ENCODE peak calls at places on chromosomes 6 and 20, in six cellular contexts. D is colonic mucosa, F is fibroblast of villous mesenchyme, T is bronchial epithelial cell, H is fibroblast of mammary gland, B is A549. K is an unnamed sample.

GRCh38 chr20:59151820-59152219 is 11.8 kb upstream of the ZNF831 start:
- DNase-seq in F (no peak), H (no peak), T (no peak), D (no peak), B (no peak), K (no peak)

GRCh38 chr20:46221271-46221670 is 87.0 kb downstream of the CDH22 start:
- DNase-seq in T (no peak), B (no peak), F (no peak), H (no peak), D (no peak), K (no peak)

GRCh38 chr20:59828478-59829414 is 104.7 kb downstream of the SYCP2 start:
- DNase-seq in F (no peak), H (no peak), B (no peak), T (no peak), D (peak), K (no peak)

GRCh38 chr6:122511193-122511924 is 39.8 kb upstream of the SERINC1 start:
- DNase-seq in F (no peak), H (no peak), B (no peak), T (no peak), D (no peak), K (no peak)

GRCh38 chr20:15446373-15446772 is 1109.0 kb upstream of the FLRT3 start:
- DNase-seq in H (no peak), T (peak), D (no peak), F (peak), B (no peak), K (no peak)

GRCh38 chr20:53074811-53075314 is 102.7 kb downstream of the TSHZ2 start:
- DNase-seq in F (peak), B (no peak), T (peak), D (no peak), H (peak), K (no peak)

GRCh38 chr6:40232698-40233097 is 298.4 kb upstream of the MOCS1 start:
- DNase-seq in F (no peak), H (no peak), D (no peak), T (no peak), B (no peak), K (no peak)

GRCh38 chr6:154380733-154381132 is 24.1 kb upstream of the IPCEF1 start:
- DNase-seq in B (no peak), F (no peak), T (no peak), D (no peak), H (no peak), K (no peak)

GRCh38 chr20:9392892-9393857 is 121.2 kb upstream of the LAMP5 start:
- DNase-seq in T (peak), B (peak), F (peak), H (peak), D (peak), K (no peak)

GRCh38 chr6:168007592-168008338 is 10.3 kb downstream of the KIF25 start:
- DNase-seq in B (peak), F (peak), D (no peak), T (peak), H (peak), K (peak)

GRCh38 chr20:20719411-20719810 is 7.0 kb upstream of the RALGAPA2 start:
- DNase-seq in H (no peak), T (peak), D (no peak), F (no peak), B (no peak), K (no peak)

GRCh38 chr20:20720158-20720557 is 7.7 kb upstream of the RALGAPA2 start:
- DNase-seq in T (no peak), B (no peak), D (no peak), F (no peak), H (no peak), K (no peak)

GRCh38 chr20:20721489-20721888 is 9.0 kb upstream of the RALGAPA2 start:
- DNase-seq in B (no peak), F (no peak), H (no peak), D (no peak), T (no peak), K (no peak)
- H3K4me3 ChIP-seq in B (no peak), F (no peak), H (no peak), D (no peak), T (no peak), K (no peak)

GRCh38 chr20:13794667-13795066 is 9.8 kb downstream of the NDUFAF5 start:
- DNase-seq in D (no peak), H (no peak), F (no peak), T (no peak), B (no peak), K (no peak)
- TF ChIP-seq CTCF in D (no peak), H (no peak), F (no peak), T (no peak), B (no peak), K (no peak)

DNA sequence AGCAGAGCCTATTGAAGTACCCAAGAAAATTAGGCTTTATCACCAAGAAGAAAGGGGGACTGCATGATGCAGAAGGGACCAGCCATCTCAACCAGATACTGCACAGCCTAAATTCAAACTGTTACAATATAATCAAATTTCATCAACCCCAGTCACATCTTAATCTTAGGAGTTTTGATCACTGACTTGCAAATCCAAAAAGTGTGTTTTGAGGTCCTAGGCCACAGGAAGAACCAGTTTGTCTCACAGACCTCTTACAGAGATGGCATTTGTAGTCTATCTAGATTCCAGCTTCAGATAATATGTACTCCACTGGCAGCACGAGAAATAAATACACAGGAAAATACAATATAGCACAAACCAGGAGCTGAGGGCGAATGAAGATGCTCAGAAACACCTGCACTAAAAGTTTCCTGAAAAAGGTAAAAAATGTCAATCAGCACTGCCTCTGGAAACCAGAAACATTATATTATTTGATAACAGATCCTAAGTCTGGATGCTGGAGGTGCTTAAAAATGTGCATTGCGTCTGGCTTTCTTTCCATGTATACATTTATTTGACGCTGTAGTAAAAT is 665 bp upstream of the BTN3A3 start:
- DNase-seq in F (no peak), T (no peak), D (no peak), H (no peak), B (no peak), K (no peak)
- H3K4me3 ChIP-seq in F (peak), T (peak), D (no peak), H (peak), B (peak), K (no peak)

GRCh38 chr6:6007311-6008113 is 787 bp upstream of the NRN1 start:
- DNase-seq in D (no peak), H (peak), B (no peak), T (no peak), F (no peak), K (no peak)
- TF ChIP-seq CTCF in D (no peak), H (peak), B (no peak), T (no peak), F (no peak), K (no peak)

K was measured in AG04449.